ENCODE peak calls at places on chromosomes 16 and 17, in five cellular contexts. Y is RWPE2, H is left ventricle myocardium inferior, R is mesothelial cell of epicardium, Q is transverse colon. A is an unnamed sample.

GRCh38 chr17:41793749-41794602 is 7.5 kb upstream of the JUP start:
- DNase-seq in Y (no peak), H (no peak), R (no peak), Q (no peak), A (no peak)

GRCh38 chr17:73027130-73027741 is 65.3 kb downstream of the SLC39A11 start:
- DNase-seq in Y (no peak), H (no peak), R (no peak), Q (no peak), A (no peak)

GRCh38 chr17:33684714-33685113 is 391.6 kb upstream of the ASIC2 start:
- DNase-seq in Y (no peak), H (no peak), R (no peak), Q (no peak), A (no peak)

GRCh38 chr16:11670171-11671131 is 2.2 kb downstream of the SNN start:
- DNase-seq in Y (no peak), H (no peak), R (no peak), Q (no peak), A (no peak)

GRCh38 chr17:9512323-9513168 is 63.1 kb downstream of the STX8 start:
- DNase-seq in Y (no peak), H (no peak), R (no peak), Q (no peak), A (no peak)

GRCh38 chr17:36808181-36808661 is 129.1 kb upstream of the LHX1 start:
- DNase-seq in Y (no peak), H (no peak), R (no peak), Q (no peak), A (no peak)

GRCh38 chr17:81148986-81149533 is 16.2 kb upstream of the PVALEF start:
- DNase-seq in Y (no peak), H (no peak), R (no peak), Q (no peak), A (no peak)

GRCh38 chr17:10380631-10381408 is 8.0 kb upstream of the MYH13 start:
- DNase-seq in Y (no peak), H (no peak), R (no peak), Q (no peak), A (no peak)

GRCh38 chr16:56993204-56993603 is 3.8 kb downstream of the NLRC5 start:
- DNase-seq in Y (no peak), H (no peak), R (no peak), Q (no peak), A (no peak)

GRCh38 chr17:2090804-2091534 is 36.1 kb downstream of the HIC1 start:
- DNase-seq in Y (no peak), H (peak), R (peak), Q (peak), A (no peak)

GRCh38 chr16:73714976-73715375 is 581.6 kb upstream of the PSMD7 start:
- DNase-seq in Y (no peak), H (no peak), R (no peak), Q (no peak), A (no peak)

GRCh38 chr16:58022601-58023371 is 2.8 kb upstream of the MMP15 start:
- DNase-seq in Y (no peak), H (peak), R (no peak), Q (peak), A (no peak)

GRCh38 chr17:19726615-19727376 is 10.4 kb upstream of the SLC47A2 start:
- DNase-seq in Y (no peak), H (no peak), R (no peak), Q (no peak), A (no peak)

GRCh38 chr16:1674751-1675664 is 3.1 kb upstream of the JPT2 start:
- DNase-seq in Y (peak), H (no peak), R (no peak), Q (no peak), A (no peak)

GRCh38 chr16:27449434-27450188 is 47.6 kb downstream of the IL21R start:
- DNase-seq in Y (no peak), H (no peak), R (no peak), Q (peak), A (no peak)

GRCh38 chr17:81298325-81298990 is 3.4 kb upstream of the SLC38A10 start:
- DNase-seq in Y (no peak), H (no peak), R (no peak), Q (no peak), A (no peak)

GRCh38 chr16:9318764-9319163 is 227.3 kb downstream of the HAPSTR1 start:
- DNase-seq in Y (no peak), H (no peak), R (no peak), Q (no peak), A (no peak)

GRCh38 chr16:85126731-85127662 is 14.7 kb upstream of the CIBAR2 start:
- DNase-seq in Y (no peak), H (no peak), R (no peak), Q (no peak), A (no peak)

GRCh38 chr17:80023261-80024205 is 12.1 kb downstream of the TBC1D16 start:
- DNase-seq in Y (no peak), H (no peak), R (no peak), Q (peak), A (no peak)

GRCh38 chr16:84687715-84688114 is 12.1 kb upstream of the USP10 start:
- DNase-seq in Y (no peak), H (no peak), R (no peak), Q (no peak), A (no peak)

GRCh38 chr16:64629622-64630021 is 492.2 kb downstream of the CDH11 start:
- DNase-seq in Y (no peak), H (no peak), R (no peak), Q (no peak), A (no peak)

GRCh38 chr16:13438064-13438463 is 481.9 kb upstream of the ERCC4 start:
- DNase-seq in Y (no peak), H (no peak), R (no peak), Q (no peak), A (no peak)

GRCh38 chr17:8807070-8807550 is 7.9 kb upstream of the MFSD6L start:
- DNase-seq in Y (no peak), H (no peak), R (no peak), Q (no peak), A (no peak)

GRCh38 chr17:82333279-82334171 is at the start of gene SECTM1:
- DNase-seq in Y (peak), H (peak), R (no peak), Q (peak), A (no peak)

DNA sequence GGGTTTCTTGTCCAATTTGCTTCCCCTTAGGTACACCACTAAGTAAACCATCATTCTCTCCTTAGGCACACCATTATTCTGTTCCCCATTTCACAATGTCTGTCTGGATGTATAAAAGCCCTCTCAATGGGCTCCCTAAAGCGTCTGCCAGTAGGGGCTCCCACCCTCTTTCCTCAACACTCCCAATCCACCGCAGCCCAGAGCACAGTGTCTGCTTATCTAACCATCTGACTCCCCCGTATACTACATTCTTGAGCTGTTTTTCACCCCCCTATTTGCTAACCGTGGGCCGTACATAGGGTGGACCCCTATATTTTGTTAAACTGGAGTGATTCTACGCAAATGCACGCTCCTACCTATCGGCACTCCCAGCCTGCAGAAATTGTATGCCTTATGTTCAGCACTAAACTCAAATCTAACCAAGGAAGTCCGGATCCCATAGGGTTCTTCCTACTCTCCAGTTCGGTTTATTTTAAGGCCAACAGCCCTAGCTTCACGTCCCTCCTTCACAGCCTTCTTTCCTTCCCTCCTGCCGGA is 674 bp upstream of the PSMD3 start:
- DNase-seq in Y (no peak), H (no peak), R (no peak), Q (peak), A (no peak)
- TF ChIP-seq CTCF in Y (no peak), H (no peak), R (no peak), Q (no peak), A (no peak)

DNA sequence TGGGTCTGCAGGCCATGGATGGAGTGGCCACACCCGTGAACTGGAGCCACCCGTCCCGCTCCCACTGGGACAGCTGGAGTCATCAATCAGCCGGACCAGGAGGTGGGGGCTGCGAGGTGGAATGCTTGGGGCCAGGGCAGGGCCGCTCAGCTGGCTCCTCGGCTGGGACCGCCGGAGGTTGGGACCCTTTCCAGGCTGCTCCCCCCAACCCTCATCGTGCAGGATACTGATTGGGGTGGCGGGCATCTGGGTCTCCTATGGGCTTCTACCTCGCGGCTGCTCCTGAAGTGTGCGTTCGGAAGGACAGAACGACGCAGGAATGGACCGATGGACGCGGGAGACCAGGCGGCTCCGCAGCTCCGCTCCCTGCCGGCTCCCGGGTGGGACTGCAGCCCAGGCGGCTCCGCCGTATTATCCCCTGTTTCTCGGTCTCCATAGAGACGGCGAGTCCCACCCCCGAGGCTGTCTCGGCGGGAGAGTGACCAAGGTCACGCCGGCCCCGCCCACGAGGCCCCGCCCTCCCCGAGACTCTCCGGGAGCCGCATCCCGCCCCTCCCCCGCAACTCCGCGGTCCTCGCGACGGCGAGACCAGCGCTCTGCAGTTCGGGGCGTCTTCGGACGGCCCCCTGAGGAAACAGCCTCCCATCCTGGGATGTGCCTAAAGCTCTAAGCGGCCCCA is at the start of gene TPPP3:
- DNase-seq in Y (no peak), H (peak), R (peak), Q (peak), A (peak)
- TF ChIP-seq CTCF in Y (peak), H (peak), R (peak), Q (peak), A (no peak)

DNA sequence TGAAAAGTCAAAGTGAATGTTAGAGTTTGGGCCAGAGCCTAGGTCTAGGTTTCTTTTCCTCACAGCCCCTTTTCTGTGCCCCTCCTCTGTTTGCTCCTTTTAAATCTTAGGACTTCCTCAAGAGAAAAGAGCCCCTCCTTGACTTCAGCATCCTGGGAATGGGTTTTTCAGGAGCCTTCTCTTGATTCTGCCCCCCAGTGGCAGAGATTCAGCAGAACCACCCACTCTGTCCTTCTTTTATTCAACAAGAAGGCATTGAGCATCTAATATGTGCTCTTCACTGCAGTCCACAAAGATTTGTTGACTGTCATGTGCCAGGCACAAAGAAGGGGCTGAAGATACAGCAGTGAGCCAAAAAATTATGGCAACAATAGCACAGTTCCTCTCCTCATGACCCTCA is 270.8 kb upstream of the CDH5 start:
- DNase-seq in Y (no peak), H (no peak), R (no peak), Q (no peak), A (no peak)
- TF ChIP-seq CTCF in Y (no peak), H (no peak), R (no peak), Q (no peak), A (no peak)

GRCh38 chr17:56751145-56751743 is 82.5 kb downstream of the C17orf67 start:
- DNase-seq in Y (no peak), H (no peak), R (no peak), Q (no peak), A (no peak)
- TF ChIP-seq CTCF in Y (no peak), H (peak), R (no peak), Q (no peak), A (no peak)

DNA sequence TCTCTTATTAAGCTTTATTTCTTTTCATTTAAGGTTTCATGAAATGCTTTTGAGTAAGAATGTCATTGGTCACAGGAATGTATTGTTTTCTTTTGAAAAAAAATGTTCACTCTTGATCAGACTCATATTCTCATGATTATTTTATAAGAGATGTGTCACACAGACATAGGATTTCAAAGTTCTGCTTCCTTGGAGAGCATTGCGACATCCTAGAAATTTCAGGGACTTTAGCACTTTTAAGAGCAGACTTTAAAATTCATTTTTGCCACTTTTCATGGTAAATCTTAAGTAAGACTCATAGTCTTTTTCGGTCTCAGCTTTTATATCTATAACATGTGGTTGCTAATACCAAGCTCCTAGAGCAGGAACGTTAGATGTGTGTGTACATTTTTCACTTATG is 314.7 kb downstream of the CDH8 start:
- DNase-seq in Y (no peak), H (no peak), R (no peak), Q (no peak), A (no peak)
- TF ChIP-seq CTCF in Y (no peak), H (no peak), R (no peak), Q (no peak), A (no peak)

GRCh38 chr17:27622914-27623313 is 8.1 kb upstream of the LGALS9 start:
- DNase-seq in Y (no peak), H (no peak), R (no peak), Q (no peak), A (no peak)
- TF ChIP-seq CTCF in Y (no peak), H (no peak), R (no peak), Q (no peak), A (no peak)

DNA sequence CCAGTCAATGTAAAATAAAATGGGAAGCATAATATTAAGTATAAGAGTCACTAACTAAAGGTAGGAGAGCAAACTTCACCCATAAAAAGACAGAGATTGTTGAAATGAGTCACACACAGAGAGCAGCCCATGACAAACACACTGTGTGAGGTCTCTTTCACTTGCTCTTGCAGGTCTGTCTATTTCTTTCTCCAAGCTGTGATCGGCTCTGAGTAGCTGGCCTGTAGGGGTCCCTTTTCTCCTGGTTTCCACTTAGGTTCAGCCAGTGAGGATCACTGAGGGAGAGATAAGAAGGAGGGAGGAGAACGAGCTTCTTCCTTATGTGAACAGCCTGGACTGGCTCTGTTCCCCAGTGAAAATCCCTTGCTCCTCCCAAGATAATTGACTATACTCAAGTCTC is 133.7 kb upstream of the HS3ST3A1 start:
- DNase-seq in Y (no peak), H (no peak), R (no peak), Q (no peak), A (no peak)
- TF ChIP-seq CTCF in Y (no peak), H (no peak), R (no peak), Q (no peak), A (no peak)